ENCODE peak calls at places on chromosomes 1 and 21, in seven cellular contexts. N is naive B cell; B is small intestine; Y is mammary epithelial cell; V is choroid plexus epithelial cell; M is activated CD8-positive, alpha-beta memory T cell treated with anti-CD3 and anti-CD28 coated beads for 4 hours; R is T-cell. Z is an unnamed sample.

GRCh38 chr1:20712210-20712577 is 5.6 kb downstream of the KIF17 start:
- DNase-seq in N (no peak), B (no peak), Y (no peak), V (no peak), M (no peak), R (no peak), Z (no peak)

GRCh38 chr1:228849011-228849541 is 113.8 kb downstream of the RHOU start:
- DNase-seq in N (no peak), B (peak; percentile 97), Y (no peak), V (no peak), M (no peak), R (no peak), Z (peak; percentile 25)

GRCh38 chr1:31396633-31397351 is 16.2 kb upstream of the SERINC2 start:
- DNase-seq in N (no peak), B (no peak), Y (peak; percentile 99), V (peak; percentile 68), M (no peak), R (no peak), Z (no peak)

GRCh38 chr1:12124693-12125421 is 41.9 kb upstream of the TNFRSF1B start:
- DNase-seq in N (peak; percentile 71), B (peak; percentile 76), Y (peak; percentile 41), V (peak; percentile 78), M (peak; percentile 48), R (peak; percentile 76), Z (no peak)

GRCh38 chr1:39332291-39332690 is 127.8 kb downstream of the MACF1 start:
- DNase-seq in N (no peak), B (no peak), Y (peak; percentile 11), V (peak; percentile 60), M (no peak), R (no peak), Z (no peak)

GRCh38 chr21:36964832-36965719 is 1.4 kb downstream of the HLCS start:
- DNase-seq in N (no peak), B (no peak), Y (no peak), V (no peak), M (no peak), R (no peak), Z (no peak)

GRCh38 chr1:3015269-3015635 is 6.0 kb upstream of the ACTRT2 start:
- DNase-seq in N (no peak), B (no peak), Y (no peak), V (no peak), M (no peak), R (no peak), Z (no peak)

GRCh38 chr21:45336535-45336810 is 48.8 kb upstream of the POFUT2 start:
- DNase-seq in N (no peak), B (no peak), Y (no peak), V (no peak), M (no peak), R (no peak), Z (no peak)

GRCh38 chr1:116679091-116679827 is 11.7 kb upstream of the IGSF3 start:
- DNase-seq in N (no peak), B (no peak), Y (no peak), V (no peak), M (no peak), R (no peak), Z (peak; percentile 72)

GRCh38 chr1:212315907-212316306 is 30.7 kb downstream of the PPP2R5A start:
- DNase-seq in N (no peak), B (peak; percentile 34), Y (peak; percentile 34), V (peak; percentile 52), M (no peak), R (no peak), Z (no peak)

GRCh38 chr1:20322825-20323612 is 32.3 kb downstream of the VWA5B1 start:
- DNase-seq in N (no peak), B (peak; percentile 28), Y (no peak), V (peak; percentile 70), M (no peak), R (peak; percentile 39), Z (no peak)

GRCh38 chr1:68384321-68384813 is 65.4 kb downstream of the RPE65 start:
- DNase-seq in N (no peak), B (peak; percentile 36), Y (peak; percentile 98), V (peak; percentile 99), M (no peak), R (no peak), Z (no peak)

GRCh38 chr21:35281946-35282345 is 232.8 kb upstream of the RUNX1 start:
- DNase-seq in N (no peak), B (no peak), Y (no peak), V (no peak), M (no peak), R (no peak), Z (no peak)

GRCh38 chr1:211639500-211640361 is 35.7 kb downstream of the NEK2 start:
- DNase-seq in N (no peak), B (no peak), Y (peak; percentile 80), V (peak; percentile 97), M (no peak), R (no peak), Z (no peak)

GRCh38 chr1:189775343-189775742 is 702.3 kb downstream of the BRINP3 start:
- DNase-seq in N (no peak), B (no peak), Y (peak; percentile 35), V (peak; percentile 94), M (no peak), R (no peak), Z (no peak)